ENCODE peak calls at places on chromosomes 2 and 18, in eight cellular contexts. A is fibroblast of lung; R is neural progenitor cell; D is CD4-positive, alpha-beta T cell; E is heart left ventricle; W is uterus; Z is GM13976; N is A673. P is an unnamed sample.

GRCh38 chr2:55391155-55391554 is 28.5 kb downstream of the CCDC88A start:
- DNase-seq in A (no peak), R (no peak), D (no peak), E (no peak), W (no peak), Z (no peak), N (no peak), P (no peak)

GRCh38 chr18:189254-189653 is 30.9 kb downstream of the USP14 start:
- DNase-seq in A (no peak), R (no peak), D (no peak), E (no peak), W (no peak), Z (no peak), N (no peak), P (no peak)

GRCh38 chr2:205807229-205807628 is 124.9 kb downstream of the NRP2 start:
- DNase-seq in A (no peak), R (no peak), D (no peak), E (no peak), W (no peak), Z (no peak), N (no peak), P (no peak)

GRCh38 chr2:55771612-55772011 is 78.0 kb upstream of the PNPT1 start:
- DNase-seq in A (peak), R (peak), D (no peak), E (no peak), W (no peak), Z (no peak), N (peak), P (no peak)

GRCh38 chr2:188269004-188269403 is 22.7 kb upstream of the GULP1 start:
- DNase-seq in A (no peak), R (peak), D (no peak), E (no peak), W (no peak), Z (no peak), N (no peak), P (no peak)

GRCh38 chr2:191478754-191479679 is 198.9 kb upstream of the NABP1 start:
- DNase-seq in A (peak), R (peak), D (no peak), E (peak), W (peak), Z (no peak), N (peak), P (no peak)

GRCh38 chr2:203500951-203501350 is 34.1 kb downstream of the RAPH1 start:
- DNase-seq in A (no peak), R (no peak), D (no peak), E (no peak), W (no peak), Z (no peak), N (no peak), P (no peak)

GRCh38 chr2:121824264-121824663 is 68.8 kb downstream of the TSN start:
- DNase-seq in A (no peak), R (no peak), D (no peak), E (no peak), W (no peak), Z (no peak), N (no peak), P (no peak)

GRCh38 chr2:198731842-198732421 is 725.8 kb downstream of the SATB2 start:
- DNase-seq in A (no peak), R (no peak), D (no peak), E (no peak), W (no peak), Z (no peak), N (no peak), P (no peak)

GRCh38 chr2:11625671-11626070 is 44.3 kb downstream of the NTSR2 start:
- DNase-seq in A (no peak), R (no peak), D (no peak), E (no peak), W (no peak), Z (no peak), N (no peak), P (no peak)

GRCh38 chr2:142681952-142682351 is 195.5 kb upstream of the KYNU start:
- DNase-seq in A (no peak), R (no peak), D (no peak), E (no peak), W (no peak), Z (no peak), N (no peak), P (no peak)

GRCh38 chr2:98412751-98413445 is 31.8 kb upstream of the INPP4A start:
- DNase-seq in A (peak), R (peak), D (peak), E (no peak), W (no peak), Z (peak), N (peak), P (peak)

GRCh38 chr2:27956895-27957294 is 66.4 kb downstream of the BABAM2 start:
- DNase-seq in A (peak), R (no peak), D (no peak), E (no peak), W (no peak), Z (no peak), N (no peak), P (no peak)

GRCh38 chr2:191910518-191910917 is 63.6 kb upstream of the CAVIN2 start:
- DNase-seq in A (peak), R (no peak), D (no peak), E (no peak), W (no peak), Z (no peak), N (peak), P (no peak)

GRCh38 chr2:39469807-39470206 is 32.7 kb upstream of the MAP4K3 start:
- DNase-seq in A (peak), R (peak), D (no peak), E (peak), W (no peak), Z (peak), N (no peak), P (peak)

GRCh38 chr2:186641807-186642321 is 52.0 kb upstream of the FAM171B start:
- DNase-seq in A (peak), R (peak), D (peak), E (no peak), W (peak), Z (peak), N (peak), P (peak)

GRCh38 chr2:120815292-120815691 is 79.6 kb downstream of the GLI2 start:
- DNase-seq in A (no peak), R (no peak), D (no peak), E (peak), W (no peak), Z (no peak), N (no peak), P (no peak)

GRCh38 chr2:174892546-174892945 is 112.6 kb downstream of the CHN1 start:
- DNase-seq in A (no peak), R (no peak), D (no peak), E (no peak), W (no peak), Z (no peak), N (no peak), P (no peak)

DNA sequence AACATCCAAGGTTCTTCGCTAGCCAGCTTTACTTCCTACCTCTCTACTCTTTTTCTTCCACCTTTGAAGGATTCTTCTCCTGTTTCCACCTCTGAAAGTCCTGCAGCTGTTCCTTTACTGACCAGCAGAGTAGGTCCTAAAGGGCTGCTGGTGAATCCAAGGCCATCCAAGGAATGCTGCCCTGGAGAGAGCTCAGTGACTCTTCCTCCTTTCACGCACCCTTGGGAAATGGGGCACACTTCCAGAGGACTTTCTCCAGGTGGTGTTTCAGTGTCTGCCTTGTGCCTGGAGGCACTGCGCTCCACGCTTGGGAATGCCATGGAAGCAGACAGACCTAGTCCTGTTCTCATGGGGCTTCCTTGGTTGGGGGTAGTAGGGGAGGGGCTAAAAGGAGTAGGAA is 45.4 kb downstream of the SLC16A14 start:
- DNase-seq in A (no peak), R (no peak), D (no peak), E (no peak), W (no peak), Z (no peak), N (no peak), P (no peak)
- TF ChIP-seq CTCF in A (no peak), R (no peak), D (no peak), E (no peak), W (no peak), Z (no peak), N (no peak), P (no peak)

GRCh38 chr2:26521054-26521912 is 43.4 kb upstream of the OTOF start:
- DNase-seq in A (no peak), R (peak), D (no peak), E (no peak), W (no peak), Z (peak), N (peak), P (peak)
- TF ChIP-seq CTCF in A (peak), R (peak), D (no peak), E (peak), W (no peak), Z (no peak), N (peak), P (no peak)

GRCh38 chr2:24222946-24223345 is 48.1 kb downstream of the FAM228A start:
- DNase-seq in A (no peak), R (no peak), D (no peak), E (no peak), W (no peak), Z (no peak), N (no peak), P (no peak)

GRCh38 chr2:24225883-24226282 is 51.0 kb downstream of the FAM228A start:
- DNase-seq in A (no peak), R (no peak), D (no peak), E (no peak), W (no peak), Z (no peak), N (no peak), P (no peak)

GRCh38 chr2:24231461-24231881 is 56.6 kb downstream of the FAM228A start:
- DNase-seq in A (no peak), R (no peak), D (no peak), E (no peak), W (no peak), Z (no peak), N (no peak), P (no peak)

GRCh38 chr2:24233321-24233720 is 58.5 kb downstream of the FAM228A start:
- DNase-seq in A (no peak), R (no peak), D (no peak), E (no peak), W (no peak), Z (no peak), N (no peak), P (no peak)

DNA sequence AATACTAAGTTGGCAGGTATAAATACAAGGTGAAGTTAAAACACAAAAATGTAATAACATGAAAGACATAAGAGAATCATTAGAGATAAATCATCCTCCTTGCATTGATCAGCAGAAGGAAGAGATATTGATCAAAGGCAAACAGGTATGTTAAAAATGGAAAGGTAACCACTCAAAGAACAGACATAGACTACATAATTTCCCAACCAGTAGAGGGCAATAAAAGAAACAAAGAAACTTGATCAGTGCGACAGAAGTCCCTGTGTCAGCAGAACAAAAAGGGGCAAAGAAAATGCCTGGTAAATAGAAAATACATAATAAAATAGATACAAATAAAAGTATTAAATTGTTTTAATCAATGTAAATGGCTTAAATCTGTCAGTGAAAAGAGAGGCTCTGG is 53.6 kb downstream of the FAM228A start:
- DNase-seq in A (peak), R (no peak), D (no peak), E (no peak), W (no peak), Z (peak), N (peak), P (no peak)
- TF ChIP-seq CTCF in A (peak), R (peak), D (no peak), E (peak), W (no peak), Z (no peak), N (peak), P (no peak)

GRCh38 chr18:57438669-57439616 is 3.8 kb downstream of the ONECUT2 start:
- DNase-seq in A (no peak), R (peak), D (no peak), E (no peak), W (no peak), Z (peak), N (no peak), P (peak)
- TF ChIP-seq CTCF in A (no peak), R (peak), D (no peak), E (no peak), W (no peak), Z (no peak), N (peak), P (no peak)

DNA sequence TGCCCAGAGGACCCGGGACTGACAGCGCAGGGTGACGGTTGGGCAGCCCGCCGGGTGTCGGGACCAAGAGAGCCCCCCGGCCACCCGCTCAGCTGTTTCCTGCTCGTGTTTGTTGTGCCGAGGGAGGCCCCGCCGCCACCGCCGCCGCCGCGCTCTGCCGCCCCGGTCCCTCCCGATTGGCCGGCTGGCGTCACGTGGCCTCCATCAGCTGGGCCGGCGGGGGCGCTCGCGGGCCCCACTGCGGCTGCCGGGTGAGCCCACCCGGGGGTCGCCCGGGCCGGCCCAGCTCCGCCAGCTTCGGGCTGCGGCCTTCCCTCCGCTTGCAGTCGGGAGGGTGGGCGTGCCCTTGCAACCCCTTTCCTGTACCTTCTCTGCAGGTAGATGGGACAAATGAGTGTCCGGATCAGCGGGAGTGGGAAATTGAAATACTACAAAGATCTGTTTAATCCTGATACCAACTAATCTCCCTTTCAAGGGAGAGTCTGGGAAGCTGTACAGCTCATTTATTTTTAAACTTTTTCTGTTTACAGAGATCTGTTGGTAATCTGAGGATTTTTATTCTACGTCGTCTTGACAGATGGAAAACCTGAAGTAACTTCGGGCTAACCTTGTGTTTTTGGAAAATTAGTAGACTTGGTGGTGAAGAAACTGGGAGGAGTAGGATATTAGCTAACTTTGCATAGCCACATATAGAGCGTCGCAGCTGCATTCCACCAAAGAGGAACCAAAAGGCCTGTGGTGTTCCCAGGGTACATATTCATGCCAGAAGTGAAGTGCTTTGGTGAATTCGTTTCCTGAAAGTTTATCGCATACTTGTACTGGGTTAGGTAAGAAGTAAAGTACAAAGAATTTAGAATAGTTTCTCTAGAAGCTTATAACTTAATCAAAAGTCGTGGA is 1.2 kb downstream of the YPEL5 start:
- DNase-seq in A (peak), R (peak), D (peak), E (peak), W (peak), Z (peak), N (peak), P (peak)
- TF ChIP-seq CTCF in A (no peak), R (peak), D (peak), E (peak), W (peak), Z (peak), N (peak), P (no peak)

DNA sequence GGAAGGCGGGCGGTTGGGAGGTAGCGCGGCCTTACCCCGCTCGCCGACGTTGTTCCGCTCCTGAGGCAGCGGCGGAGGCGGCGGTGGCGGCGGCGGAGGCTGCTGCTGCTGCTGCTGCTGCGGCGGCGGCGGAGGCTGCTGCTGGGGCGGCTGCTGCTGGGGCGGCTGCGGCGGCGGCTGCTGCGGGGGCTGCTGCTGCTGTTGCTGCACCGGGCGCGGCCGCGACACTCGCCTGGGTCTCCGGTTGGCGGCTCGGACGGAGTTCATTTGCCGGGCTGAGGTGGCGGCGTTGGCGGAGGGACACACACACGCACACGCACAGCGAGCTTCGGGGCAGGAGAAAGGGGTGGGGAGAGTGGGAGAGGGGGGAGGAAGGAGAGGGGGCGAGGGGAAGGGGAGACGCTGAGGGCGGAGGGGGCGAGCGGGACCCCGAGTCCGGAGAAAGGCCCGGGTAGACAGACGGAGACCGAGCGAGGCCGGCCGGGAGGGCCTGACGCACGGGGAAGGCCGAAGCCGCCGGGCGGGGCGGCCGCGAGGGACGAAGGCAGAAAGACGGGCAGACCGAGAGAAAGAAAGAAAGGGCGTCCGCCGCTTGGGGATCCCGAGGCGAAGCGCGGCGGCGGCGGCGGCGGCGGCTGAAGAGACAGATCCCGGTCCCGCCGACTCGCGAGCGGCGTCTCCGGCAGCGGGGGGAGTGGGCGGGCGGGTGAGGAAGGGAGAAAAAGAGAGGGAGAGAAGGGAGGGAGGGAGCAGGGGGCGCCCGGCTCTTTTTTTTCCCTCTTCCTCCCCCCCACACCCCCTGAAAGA is 641 bp downstream of the FBXO11 start:
- DNase-seq in A (peak), R (peak), D (peak), E (peak), W (peak), Z (peak), N (peak), P (peak)
- TF ChIP-seq CTCF in A (no peak), R (no peak), D (no peak), E (no peak), W (no peak), Z (no peak), N (no peak), P (no peak)

GRCh38 chr2:105425936-105426625 is 27.2 kb upstream of the FHL2 start:
- DNase-seq in A (no peak), R (no peak), D (no peak), E (no peak), W (no peak), Z (no peak), N (no peak), P (no peak)

GRCh38 chr2:105417789-105418475 is 19.1 kb upstream of the FHL2 start:
- DNase-seq in A (peak), R (no peak), D (no peak), E (no peak), W (no peak), Z (no peak), N (no peak), P (no peak)

GRCh38 chr2:105418527-105418926 is 19.7 kb upstream of the FHL2 start:
- DNase-seq in A (no peak), R (no peak), D (no peak), E (no peak), W (no peak), Z (no peak), N (no peak), P (no peak)

GRCh38 chr2:105422801-105423200 is 23.9 kb upstream of the FHL2 start:
- DNase-seq in A (no peak), R (no peak), D (no peak), E (no peak), W (no peak), Z (no peak), N (no peak), P (no peak)

DNA sequence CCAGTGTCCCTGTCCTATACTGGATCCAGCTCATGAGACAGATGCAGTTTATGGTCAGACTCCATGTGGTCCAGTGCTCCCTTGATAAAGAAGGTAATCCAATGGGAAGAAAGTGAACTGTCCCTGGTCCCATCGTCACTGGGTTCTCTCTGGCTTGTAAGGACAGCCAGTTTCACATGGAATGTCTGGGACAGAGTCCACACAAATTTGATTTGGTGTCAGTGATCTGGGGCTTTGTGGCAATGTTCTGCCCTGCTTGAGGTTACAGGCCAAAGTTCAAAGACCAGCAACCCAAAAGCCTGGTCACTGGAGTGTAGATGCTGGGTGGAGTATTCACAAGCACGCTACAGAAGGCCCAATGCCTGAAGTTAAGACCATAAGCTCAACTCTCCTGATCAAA is 22.2 kb upstream of the FHL2 start:
- DNase-seq in A (no peak), R (no peak), D (no peak), E (no peak), W (no peak), Z (no peak), N (no peak), P (no peak)
- TF ChIP-seq CTCF in A (no peak), R (no peak), D (no peak), E (no peak), W (no peak), Z (no peak), N (no peak), P (no peak)

GRCh38 chr18:40413160-40413559 is 1541.9 kb upstream of the PIK3C3 start:
- DNase-seq in A (peak), R (peak), D (no peak), E (no peak), W (no peak), Z (no peak), N (peak), P (no peak)
- TF ChIP-seq CTCF in A (peak), R (peak), D (no peak), E (peak), W (no peak), Z (no peak), N (peak), P (no peak)

DNA sequence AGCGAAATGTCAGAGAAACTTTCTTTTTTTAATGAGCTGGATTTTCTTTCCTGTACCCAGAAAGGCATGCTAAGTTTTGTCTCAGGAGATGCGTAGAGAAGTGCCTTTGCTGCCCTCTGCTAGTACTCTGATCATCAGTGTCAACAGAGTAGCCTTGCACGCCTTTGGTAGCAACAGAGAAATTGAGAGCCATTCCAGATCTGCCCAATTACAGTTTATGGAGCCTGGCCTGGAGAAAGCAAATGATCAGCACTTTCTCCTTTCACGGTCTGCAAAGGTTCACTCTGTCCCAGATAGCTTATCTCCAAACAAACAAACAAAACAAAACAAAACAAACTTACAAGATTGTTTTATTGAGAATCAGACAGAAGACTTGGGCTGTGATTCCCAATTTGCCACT is 792.8 kb upstream of the PIK3C3 start:
- DNase-seq in A (no peak), R (no peak), D (no peak), E (no peak), W (no peak), Z (no peak), N (no peak), P (no peak)
- TF ChIP-seq CTCF in A (no peak), R (no peak), D (no peak), E (no peak), W (no peak), Z (no peak), N (no peak), P (no peak)

GRCh38 chr2:232300894-232301387 is 77.6 kb upstream of the ALPP start:
- DNase-seq in A (no peak), R (no peak), D (no peak), E (no peak), W (no peak), Z (no peak), N (no peak), P (no peak)
- TF ChIP-seq CTCF in A (no peak), R (no peak), D (no peak), E (no peak), W (no peak), Z (no peak), N (no peak), P (no peak)